ENCODE peak calls at places on chromosomes 4 and X, in five cellular contexts. Y is fibroblast of lung, Z is SK-N-SH, B is colonic mucosa, A is astrocyte. X is an unnamed sample.

GRCh38 chr4:102717448-102718092 is 43.2 kb downstream of the MANBA start:
- DNase-seq in Y (peak; percentile 7), Z (no peak), B (no peak), A (no peak), X (no peak)

GRCh38 chr4:99800332-99801004 is 16.2 kb upstream of the DAPP1 start:
- DNase-seq in Y (no peak), Z (no peak), B (no peak), A (no peak), X (no peak)

GRCh38 chr4:155759372-155760252 is 791 bp downstream of the GUCY1B1 start:
- DNase-seq in Y (peak; percentile 23), Z (peak; percentile 84), B (peak; percentile 22), A (no peak), X (peak; percentile 89)

GRCh38 chr4:78665216-78665615 is 110.9 kb upstream of the BMP2K start:
- DNase-seq in Y (no peak), Z (no peak), B (no peak), A (no peak), X (no peak)

GRCh38 chr4:154743683-154744340 is at the start of gene LRAT:
- DNase-seq in Y (no peak), Z (peak; percentile 68), B (peak; percentile 82), A (no peak), X (peak; percentile 85)

GRCh38 chr4:141913928-141914327 is 277.5 kb downstream of the IL15 start:
- DNase-seq in Y (no peak), Z (no peak), B (no peak), A (no peak), X (no peak)

GRCh38 chrX:100687128-100687527 is 43.1 kb downstream of the SRPX2 start:
- DNase-seq in Y (no peak), Z (no peak), B (no peak), A (no peak), X (no peak)

GRCh38 chrX:826448-826847 is 195.9 kb downstream of the SHOX start:
- DNase-seq in Y (no peak), Z (no peak), B (no peak), A (no peak), X (no peak)

GRCh38 chrX:153245288-153245731 is 66.2 kb downstream of the MAGEA1 start:
- DNase-seq in Y (no peak), Z (no peak), B (no peak), A (no peak), X (no peak)

GRCh38 chr4:182895791-182896292 is 21.3 kb downstream of the DCTD start:
- DNase-seq in Y (no peak), Z (no peak), B (peak; percentile 42), A (no peak), X (no peak)

GRCh38 chrX:65755786-65756185 is 88.3 kb downstream of the MSN start:
- DNase-seq in Y (no peak), Z (no peak), B (no peak), A (no peak), X (no peak)

DNA sequence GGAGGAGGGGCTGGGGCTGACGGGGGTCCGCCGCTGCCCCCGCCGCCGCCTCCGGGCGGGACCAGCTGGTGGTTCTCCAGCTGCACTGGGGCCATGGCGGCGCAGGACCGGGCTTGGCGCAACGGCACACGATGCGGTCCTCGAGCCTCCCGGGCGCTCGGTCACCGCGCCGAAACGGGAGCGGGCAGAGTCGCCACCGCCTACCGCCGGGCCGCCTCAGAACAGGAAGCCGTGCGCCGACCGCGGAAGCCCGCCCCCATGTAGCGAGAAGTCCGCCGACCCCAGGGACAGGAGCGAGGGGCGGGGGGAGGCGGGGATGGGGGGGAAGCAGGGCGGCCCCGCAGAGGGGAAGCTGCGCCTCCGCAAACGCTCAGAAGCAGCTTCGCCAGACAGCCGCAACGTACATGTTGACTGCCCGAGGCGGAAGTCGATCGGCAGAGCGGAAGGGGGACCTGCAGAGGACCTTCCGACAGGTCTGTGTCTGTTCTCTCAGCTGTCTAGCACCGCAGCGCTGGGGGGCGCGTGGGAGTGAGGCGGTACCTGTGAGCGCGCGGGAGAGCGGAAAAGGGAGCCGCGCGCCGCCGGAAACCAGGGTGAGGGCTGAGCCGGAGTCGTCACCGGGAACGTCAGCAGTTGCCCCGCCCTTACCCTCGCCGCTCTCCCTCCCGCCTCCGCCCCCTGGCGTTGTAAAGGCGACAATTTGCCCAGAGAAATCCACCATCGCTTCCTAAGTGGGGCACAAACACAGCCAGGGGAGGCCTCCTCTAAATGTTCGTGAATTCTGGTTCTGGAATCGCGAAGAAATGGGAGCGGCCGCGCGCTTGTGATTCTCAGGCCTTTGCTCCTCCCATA is at the start of gene MED14:
- DNase-seq in Y (peak; percentile 85), Z (peak; percentile 90), B (peak; percentile 94), A (peak; percentile 75), X (peak; percentile 97)
- TF ChIP-seq CTCF in Y (peak; percentile 34), Z (peak; percentile 57), B (peak; percentile 49), A (peak; percentile 12), X (peak; percentile 57)

GRCh38 chrX:39431893-39432292 is 630.6 kb downstream of the MID1IP1 start:
- DNase-seq in Y (no peak), Z (no peak), B (no peak), A (no peak), X (no peak)

GRCh38 chrX:39425124-39425806 is 624.0 kb downstream of the MID1IP1 start:
- DNase-seq in Y (no peak), Z (no peak), B (no peak), A (no peak), X (no peak)

DNA sequence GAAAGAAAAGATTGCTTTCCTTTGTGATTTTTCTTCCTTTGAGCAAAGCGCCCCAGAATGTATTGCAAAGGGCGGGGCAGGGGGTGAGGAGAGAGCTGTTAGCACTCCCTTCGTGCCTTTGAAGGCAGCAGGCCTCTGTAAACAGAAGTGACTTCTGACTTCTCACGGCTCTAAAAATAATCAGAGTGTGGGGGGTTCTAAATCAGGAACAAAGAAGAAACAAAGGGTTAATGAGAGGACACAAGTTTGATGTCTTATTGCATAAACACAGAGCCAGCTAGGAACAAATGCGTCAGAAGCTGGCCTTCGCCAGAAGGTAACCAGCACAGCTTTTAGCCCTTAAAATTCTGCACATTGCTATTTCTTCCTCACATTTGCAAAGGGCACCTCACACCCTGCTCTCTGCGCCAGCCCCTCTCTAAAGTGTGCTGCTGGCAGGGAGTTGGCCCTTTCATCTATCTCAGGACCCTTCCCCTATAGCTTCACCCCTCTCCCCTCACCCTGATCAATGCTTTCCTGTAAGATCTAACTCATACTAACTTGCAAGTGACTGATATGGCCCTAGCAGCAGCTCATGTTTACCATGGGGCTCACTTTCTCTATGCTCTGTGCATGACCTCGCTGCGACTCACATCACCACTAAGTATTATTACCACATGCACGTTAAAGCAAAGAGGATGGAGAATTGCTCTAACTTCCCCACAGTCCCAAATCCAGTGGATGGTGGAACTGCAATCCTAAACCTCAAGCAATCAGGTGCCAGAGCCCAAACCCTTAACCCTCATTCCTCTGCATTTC is 626.4 kb downstream of the MID1IP1 start:
- DNase-seq in Y (peak; percentile 36), Z (no peak), B (no peak), A (peak; percentile 36), X (no peak)
- H3K9ac ChIP-seq in Y (no peak overlapping the region), Z (no peak overlapping the region), B (no peak overlapping the region), A (no peak overlapping the region), X (no peak overlapping the region)

GRCh38 chrX:79366556-79366887 is 612 bp downstream of the ITM2A start:
- DNase-seq in Y (no peak), Z (peak; percentile 7), B (no peak), A (no peak), X (no peak)
- H3K4me3 ChIP-seq in Y (no peak overlapping the region), Z (no peak overlapping the region), B (peak overlapping the region; percentile 24), A (no peak overlapping the region), X (peak overlapping the region; percentile 64)

DNA sequence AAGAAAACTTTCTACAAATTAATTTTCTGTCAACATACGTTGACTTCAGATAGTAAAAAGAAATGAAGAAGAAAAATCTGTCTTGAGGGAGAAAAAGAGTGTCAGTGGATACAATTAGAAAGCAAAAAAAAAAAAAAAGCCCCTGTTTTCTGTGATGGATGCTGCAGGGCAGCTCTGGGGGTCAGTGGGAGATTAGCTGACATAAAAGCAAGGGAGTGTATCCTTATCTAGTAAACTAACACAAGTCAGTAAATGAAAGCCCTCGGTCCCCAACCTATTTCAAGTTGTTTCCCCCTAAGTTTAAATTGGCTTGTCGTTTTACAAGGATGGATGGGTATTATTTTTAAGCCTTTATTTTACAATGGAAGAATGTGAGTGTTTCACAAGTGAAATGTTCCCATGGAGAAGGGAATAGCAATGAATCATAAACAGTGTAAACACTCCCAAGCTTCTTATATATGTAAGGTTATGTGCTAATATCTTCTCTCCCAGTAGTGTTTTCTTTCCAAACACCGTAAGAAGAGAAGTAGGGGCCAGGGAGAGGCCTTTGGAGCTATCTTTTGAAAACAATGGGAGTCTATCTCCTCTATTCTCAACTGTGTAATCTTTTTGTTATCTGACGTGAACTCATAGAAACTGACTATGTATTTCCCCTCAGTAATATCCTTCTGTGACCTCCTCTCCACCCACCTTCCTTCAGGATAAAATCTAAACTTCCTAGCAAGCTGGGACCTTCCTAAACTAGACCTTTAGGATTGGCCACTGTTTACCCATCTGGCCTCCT is 347.7 kb downstream of the FBXO8 start:
- DNase-seq in Y (peak; percentile 20), Z (no peak), B (no peak), A (peak; percentile 13), X (no peak)
- TF ChIP-seq CTCF in Y (no peak), Z (no peak), B (no peak), A (no peak), X (no peak)

X was measured in kidney.